ENCODE peak calls at places on chromosomes 16 and 17, in four cellular contexts. K is neural progenitor cell, W is Karpas-422, H is RWPE1. Z is an unnamed sample.

GRCh38 chr17:78075545-78075944 is 53.0 kb downstream of the TMC6 start:
- DNase-seq in K (no peak), W (no peak), H (no peak), Z (no peak)

GRCh38 chr16:68574479-68574878 is 35.4 kb downstream of the ZFP90 start:
- DNase-seq in K (no peak), W (no peak), H (no peak), Z (no peak)

GRCh38 chr17:57375040-57375769 is 118.9 kb downstream of the MSI2 start:
- DNase-seq in K (no peak), W (no peak), H (no peak), Z (no peak)

GRCh38 chr17:70105641-70106040 is 30.6 kb downstream of the KCNJ16 start:
- DNase-seq in K (no peak), W (no peak), H (no peak), Z (no peak)

GRCh38 chr17:39209317-39210092 is 9.4 kb downstream of the RPL19 start:
- DNase-seq in K (peak), W (peak), H (no peak), Z (no peak)

GRCh38 chr16:1152651-1153259 is at the start of gene CACNA1H:
- DNase-seq in K (peak), W (no peak), H (peak), Z (no peak)

GRCh38 chr17:65515512-65515911 is 45.9 kb downstream of the AXIN2 start:
- DNase-seq in K (no peak), W (no peak), H (no peak), Z (no peak)

GRCh38 chr17:35284955-35285354 is 42.1 kb downstream of the SLFN5 start:
- DNase-seq in K (no peak), W (no peak), H (no peak), Z (no peak)

GRCh38 chr17:5793899-5794298 is 209.6 kb upstream of the NLRP1 start:
- DNase-seq in K (peak), W (peak), H (no peak), Z (peak)

GRCh38 chr17:3529817-3530741 is 27.5 kb downstream of the TRPV3 start:
- DNase-seq in K (peak), W (no peak), H (no peak), Z (no peak)

GRCh38 chr16:7345423-7345822 is 12.8 kb downstream of the RBFOX1 start:
- DNase-seq in K (no peak), W (no peak), H (no peak), Z (no peak)

GRCh38 chr17:59838196-59838911 is 54.4 kb downstream of the TUBD1 start:
- DNase-seq in K (no peak), W (peak), H (no peak), Z (no peak)

GRCh38 chr17:1810450-1811103 is 19.1 kb downstream of the SMYD4 start:
- DNase-seq in K (no peak), W (no peak), H (no peak), Z (no peak)

DNA sequence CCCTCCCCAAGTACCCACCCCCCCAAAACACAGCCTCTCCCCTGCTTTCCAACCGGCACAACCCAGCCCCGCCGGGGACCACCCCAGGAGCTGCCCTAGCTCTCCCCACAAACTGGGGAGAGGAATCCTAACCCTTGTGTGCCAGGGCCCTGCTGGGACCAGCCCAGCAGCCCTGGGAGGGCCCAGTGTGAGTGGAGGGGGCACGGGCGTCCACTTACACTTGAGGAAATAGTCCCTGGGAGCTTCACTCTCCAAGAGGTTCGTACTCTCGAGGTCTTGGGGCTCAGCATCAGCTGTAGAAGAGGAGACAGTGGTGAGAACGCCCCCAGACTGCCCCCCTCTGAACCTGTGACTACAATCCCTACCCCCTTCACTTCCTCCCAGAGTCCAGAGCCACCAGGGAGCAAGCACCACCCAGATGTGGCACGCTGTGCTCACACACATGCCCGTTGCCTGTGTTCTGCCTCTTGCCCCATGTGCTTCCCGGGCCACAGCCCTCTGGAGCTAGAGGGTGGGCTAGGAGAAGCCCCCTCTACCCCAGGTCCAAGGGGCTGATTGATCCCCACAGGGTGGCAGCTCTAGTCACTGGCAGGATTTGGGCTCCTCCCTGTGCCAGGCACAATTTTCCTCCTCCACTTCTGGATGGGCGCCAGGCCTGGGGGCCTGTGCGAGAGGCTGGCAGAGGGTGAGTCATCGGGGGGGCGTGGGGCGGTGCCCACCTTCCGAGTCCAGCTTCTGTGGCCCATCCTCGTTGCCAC is 3.0 kb downstream of the TRIM47 start:
- DNase-seq in K (no peak), W (no peak), H (no peak), Z (no peak)
- H3K27ac ChIP-seq in K (no peak), W (peak), H (peak), Z (peak)

GRCh38 chr16:87025681-87026080 is 291.5 kb downstream of the C16orf95 start:
- DNase-seq in K (no peak), W (no peak), H (no peak), Z (no peak)
- H3K27ac ChIP-seq in K (no peak), W (no peak), H (no peak), Z (no peak)

DNA sequence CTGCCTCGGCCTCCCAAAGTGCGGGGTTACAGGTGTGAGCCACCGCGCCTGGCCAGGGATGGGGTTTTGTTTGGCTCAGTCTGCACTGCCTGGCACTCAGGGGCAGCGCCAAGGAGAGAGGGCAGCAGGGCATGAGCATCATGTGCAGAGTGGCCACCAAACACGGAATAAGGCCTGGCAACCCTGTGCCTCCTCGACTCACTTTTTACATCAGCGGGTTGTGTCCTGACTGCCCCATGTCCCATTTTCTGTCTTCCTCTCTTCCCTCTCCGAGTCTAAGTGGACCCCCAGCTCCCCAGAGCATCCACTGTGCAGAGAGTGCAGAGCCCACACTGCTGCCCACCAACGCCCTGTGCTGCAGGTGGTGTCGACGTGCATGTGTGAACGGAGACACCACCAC is 18.2 kb upstream of the TRAP1 start:
- DNase-seq in K (no peak), W (no peak), H (no peak), Z (no peak)
- H3K27ac ChIP-seq in K (no peak), W (no peak), H (no peak), Z (no peak)

GRCh38 chr17:50185724-50186545 is 15.5 kb downstream of the COL1A1 start:
- DNase-seq in K (no peak), W (no peak), H (no peak), Z (no peak)
- H3K27ac ChIP-seq in K (no peak), W (no peak), H (peak), Z (peak)

GRCh38 chr17:53792451-53792850 is 30.3 kb upstream of the KIF2B start:
- DNase-seq in K (peak), W (no peak), H (no peak), Z (no peak)
- H3K27ac ChIP-seq in K (no peak), W (no peak), H (no peak), Z (no peak)

DNA sequence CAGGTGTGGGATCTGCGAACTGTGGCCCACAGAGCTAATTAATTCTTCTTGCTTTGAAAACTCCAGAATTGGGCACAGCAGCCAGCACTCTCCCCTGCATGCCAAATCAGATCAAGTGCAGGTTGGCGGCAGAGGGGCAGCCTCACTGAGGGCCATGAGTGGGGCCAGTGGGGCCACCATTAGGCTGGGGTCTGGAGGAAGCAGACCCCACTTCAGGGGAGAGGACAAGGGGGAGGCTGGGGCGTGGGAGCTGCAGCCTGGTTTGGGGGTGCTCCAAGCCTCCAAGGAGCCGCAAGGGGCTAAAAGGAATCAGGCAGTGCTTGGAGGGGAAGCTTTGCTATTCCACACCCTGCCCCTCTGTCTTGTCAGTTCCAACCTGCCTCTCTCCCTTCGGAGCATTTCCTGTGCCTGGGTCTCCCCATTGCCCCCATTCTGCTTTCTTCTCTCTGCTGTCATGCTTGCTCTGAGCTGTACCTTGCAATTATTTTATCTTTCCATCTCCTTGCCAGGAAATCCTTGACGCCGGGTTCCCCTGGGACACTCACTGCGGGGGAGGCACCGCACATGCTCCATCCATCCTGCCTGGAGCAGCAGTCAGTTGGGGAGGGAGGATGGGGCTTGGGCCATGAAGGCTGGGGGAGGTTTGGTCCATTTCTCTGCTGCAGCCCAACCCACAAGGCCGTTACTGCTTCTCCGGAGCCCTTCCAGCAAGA is 3.3 kb upstream of the ABCC3 start:
- DNase-seq in K (no peak), W (no peak), H (no peak), Z (no peak)
- H3K27ac ChIP-seq in K (no peak), W (no peak), H (peak), Z (no peak)

GRCh38 chr16:55615071-55615470 is 40.7 kb upstream of the SLC6A2 start:
- DNase-seq in K (no peak), W (no peak), H (no peak), Z (no peak)
- H3K27ac ChIP-seq in K (no peak), W (no peak), H (no peak), Z (no peak)

GRCh38 chr16:30946671-30947532 is 2.0 kb upstream of the ORAI3 start:
- DNase-seq in K (no peak), W (no peak), H (no peak), Z (no peak)

GRCh38 chr16:30948956-30949654 is at the start of gene ORAI3:
- DNase-seq in K (peak), W (peak), H (peak), Z (peak)

GRCh38 chr16:30947533-30948086 is 1.3 kb upstream of the ORAI3 start:
- DNase-seq in K (peak), W (no peak), H (no peak), Z (no peak)

GRCh38 chr16:30949655-30950515 is 1.0 kb downstream of the ORAI3 start:
- DNase-seq in K (peak), W (peak), H (peak), Z (peak)

GRCh38 chr16:30948087-30948955 is 547 bp upstream of the ORAI3 start:
- DNase-seq in K (peak), W (peak), H (peak), Z (peak)
- H3K27ac ChIP-seq in K (peak), W (peak), H (peak), Z (peak)